ENCODE peak calls at places on chromosomes 1 and 21, in nine cellular contexts. O, C, S, U, D, M, Z, R and Y are unnamed samples.

GRCh38 chr1:102861247-102861646 is 247.1 kb downstream of the COL11A1 start:
- DNase-seq in O (no peak), C (no peak), S (no peak), U (no peak), D (no peak), M (no peak), Z (no peak), R (no peak), Y (no peak)

GRCh38 chr1:82153282-82153630 is 352.5 kb downstream of the ADGRL2 start:
- DNase-seq in O (no peak), C (no peak), S (no peak), U (no peak), D (no peak), M (no peak), Z (no peak), R (no peak), Y (no peak)

GRCh38 chr1:167328762-167329483 is 108.2 kb downstream of the POU2F1 start:
- DNase-seq in O (no peak), C (peak; percentile 44), S (no peak), U (peak; percentile 77), D (no peak), M (no peak), Z (peak; percentile 56), R (no peak), Y (peak; percentile 10)

GRCh38 chr1:161038523-161039153 is at the start of gene TSTD1:
- DNase-seq in O (no peak), C (peak; percentile 90), S (peak; percentile 65), U (peak; percentile 75), D (peak; percentile 96), M (peak; percentile 74), Z (peak; percentile 90), R (no peak), Y (peak; percentile 92)

GRCh38 chr1:7886346-7886745 is 33.5 kb upstream of the UTS2 start:
- DNase-seq in O (no peak), C (no peak), S (peak; percentile 26), U (no peak), D (no peak), M (no peak), Z (no peak), R (no peak), Y (no peak)

GRCh38 chr1:151892190-151892589 is 17.1 kb downstream of the THEM4 start:
- DNase-seq in O (no peak), C (no peak), S (no peak), U (no peak), D (no peak), M (no peak), Z (no peak), R (no peak), Y (no peak)

GRCh38 chr1:222202831-222203230 is 345.1 kb downstream of the HHIPL2 start:
- DNase-seq in O (no peak), C (no peak), S (no peak), U (no peak), D (no peak), M (no peak), Z (no peak), R (no peak), Y (no peak)

GRCh38 chr21:29771491-29772066 is 168.2 kb downstream of the GRIK1 start:
- DNase-seq in O (peak; percentile 19), C (no peak), S (peak; percentile 60), U (no peak), D (no peak), M (peak; percentile 50), Z (peak; percentile 27), R (no peak), Y (no peak)

GRCh38 chr1:7019510-7019909 is 234.3 kb downstream of the CAMTA1 start:
- DNase-seq in O (no peak), C (peak; percentile 11), S (no peak), U (no peak), D (peak; percentile 58), M (no peak), Z (no peak), R (no peak), Y (no peak)

GRCh38 chr1:229425564-229426159 is 8.2 kb downstream of the ACTA1 start:
- DNase-seq in O (no peak), C (no peak), S (no peak), U (no peak), D (no peak), M (no peak), Z (no peak), R (no peak), Y (no peak)

GRCh38 chr1:185670187-185670627 is 64.0 kb upstream of the HMCN1 start:
- DNase-seq in O (no peak), C (peak; percentile 49), S (no peak), U (peak; percentile 48), D (no peak), M (peak; percentile 37), Z (peak; percentile 81), R (no peak), Y (no peak)

GRCh38 chr1:63326473-63327380 is 4.4 kb downstream of the FOXD3 start:
- DNase-seq in O (no peak), C (no peak), S (no peak), U (no peak), D (no peak), M (no peak), Z (peak; percentile 65), R (no peak), Y (no peak)

GRCh38 chr1:208007938-208008342 is 97.0 kb upstream of the CD34 start:
- DNase-seq in O (no peak), C (no peak), S (no peak), U (no peak), D (no peak), M (no peak), Z (no peak), R (no peak), Y (no peak)

GRCh38 chr1:152426731-152427130 is 12.7 kb upstream of the CRNN start:
- DNase-seq in O (no peak), C (no peak), S (no peak), U (no peak), D (no peak), M (no peak), Z (no peak), R (no peak), Y (no peak)

GRCh38 chr1:151547119-151547899 is 7.2 kb downstream of the TUFT1 start:
- DNase-seq in O (no peak), C (peak; percentile 81), S (peak; percentile 93), U (no peak), D (no peak), M (peak; percentile 84), Z (peak; percentile 90), R (peak; percentile 35), Y (no peak)

GRCh38 chr1:201218409-201218808 is 27.8 kb downstream of the IGFN1 start:
- DNase-seq in O (no peak), C (no peak), S (no peak), U (no peak), D (peak; percentile 42), M (no peak), Z (no peak), R (no peak), Y (no peak)

DNA sequence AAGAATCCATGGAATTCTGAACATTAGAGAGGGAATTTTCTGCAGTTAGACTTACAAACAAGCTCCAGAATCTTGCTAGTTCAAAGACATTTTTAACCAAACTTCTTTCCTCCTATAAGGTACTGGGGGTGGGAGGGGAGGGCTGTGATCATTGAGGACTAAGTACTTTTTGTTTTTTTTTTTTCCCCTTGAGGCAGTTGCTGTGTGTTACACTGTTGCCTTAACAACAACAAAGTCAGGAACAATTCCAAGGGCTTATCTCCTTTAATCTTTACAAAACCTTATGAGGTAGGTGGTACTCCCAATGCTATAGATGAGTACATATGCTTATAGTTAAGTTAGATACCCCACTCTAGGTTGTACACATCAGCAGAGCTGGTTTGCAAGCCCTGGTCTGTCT is 62.9 kb downstream of the PPP1R12B start:
- DNase-seq in O (no peak), C (no peak), S (no peak), U (no peak), D (no peak), M (no peak), Z (peak; percentile 42), R (no peak), Y (no peak)
- TF ChIP-seq POLR2AphosphoS5 in O (no peak), C (no peak), S (no peak), U (no peak), D (no peak), M (no peak), Z (no peak), R (no peak), Y (no peak)

DNA sequence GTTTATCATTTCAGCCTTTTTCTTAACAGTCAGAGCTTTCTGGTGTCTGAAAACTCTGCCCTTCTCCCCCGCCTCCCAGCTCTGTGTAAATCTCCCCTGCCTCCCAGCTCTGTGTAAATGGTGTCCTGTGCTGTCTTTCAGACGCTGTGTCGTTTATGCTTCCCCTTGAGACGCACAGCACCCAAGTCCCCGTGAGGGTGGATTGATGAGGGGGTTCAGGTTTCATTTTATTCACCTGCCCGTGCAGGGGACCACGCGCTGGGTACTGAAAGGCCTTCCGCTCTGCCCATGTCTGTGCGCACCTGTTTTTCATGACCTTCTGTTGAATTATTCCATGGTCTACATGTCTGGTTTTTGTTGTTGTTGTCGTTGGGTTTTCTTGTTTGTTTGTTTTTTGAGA is 108.2 kb upstream of the COL6A1 start:
- DNase-seq in O (no peak), C (no peak), S (no peak), U (no peak), D (no peak), M (no peak), Z (no peak), R (no peak), Y (no peak)
- TF ChIP-seq POLR2AphosphoS5 in O (no peak), C (no peak), S (no peak), U (no peak), D (no peak), M (no peak), Z (no peak), R (no peak), Y (no peak)

GRCh38 chr1:212721388-212722247 is 22.0 kb upstream of the BATF3 start:
- DNase-seq in O (peak; percentile 24), C (no peak), S (no peak), U (no peak), D (no peak), M (peak; percentile 66), Z (no peak), R (no peak), Y (no peak)
- TF ChIP-seq POLR2AphosphoS5 in O (no peak), C (no peak), S (no peak), U (no peak), D (no peak), M (peak; percentile 67), Z (no peak), R (no peak), Y (no peak)

GRCh38 chr1:118717893-118718292 is 270.2 kb downstream of the TBX15 start:
- DNase-seq in O (no peak), C (no peak), S (no peak), U (no peak), D (no peak), M (no peak), Z (no peak), R (no peak), Y (no peak)
- TF ChIP-seq POLR2AphosphoS5 in O (no peak), C (no peak), S (no peak), U (no peak), D (no peak), M (no peak), Z (no peak), R (no peak), Y (no peak)